ENCODE peak calls at places on chromosomes 16 and 17, in seven cellular contexts. One of them, this sample, is unnamed.

GRCh38 chr17:44363613-44364159 is at the start of gene FAM171A2:
- DNase-seq in RWPE1: peak
- DNase-seq in H9: peak
- DNase-seq in psoas muscle: peak
- DNase-seq in cardiac muscle cell: peak
- DNase-seq in tibial nerve: no peak
- DNase-seq in esophagus squamous epithelium: no peak
- DNase-seq in this sample: no peak

GRCh38 chr16:19474617-19475016 is 47.3 kb downstream of the GDE1 start:
- DNase-seq in RWPE1: no peak
- DNase-seq in H9: no peak
- DNase-seq in psoas muscle: no peak
- DNase-seq in cardiac muscle cell: no peak
- DNase-seq in tibial nerve: no peak
- DNase-seq in esophagus squamous epithelium: no peak
- DNase-seq in this sample: no peak

GRCh38 chr17:17692353-17693252 is 11.3 kb downstream of the RAI1 start:
- DNase-seq in RWPE1: no peak
- DNase-seq in H9: no peak
- DNase-seq in psoas muscle: no peak
- DNase-seq in cardiac muscle cell: no peak
- DNase-seq in tibial nerve: no peak
- DNase-seq in esophagus squamous epithelium: no peak
- DNase-seq in this sample: no peak

GRCh38 chr17:18119166-18119745 is 10.7 kb downstream of the MYO15A start:
- DNase-seq in RWPE1: no peak
- DNase-seq in H9: no peak
- DNase-seq in psoas muscle: no peak
- DNase-seq in cardiac muscle cell: no peak
- DNase-seq in tibial nerve: no peak
- DNase-seq in esophagus squamous epithelium: no peak
- DNase-seq in this sample: no peak

GRCh38 chr17:35666967-35667552 is 64.4 kb upstream of the RASL10B start:
- DNase-seq in RWPE1: no peak
- DNase-seq in H9: no peak
- DNase-seq in psoas muscle: no peak
- DNase-seq in cardiac muscle cell: no peak
- DNase-seq in tibial nerve: no peak
- DNase-seq in esophagus squamous epithelium: no peak
- DNase-seq in this sample: no peak

GRCh38 chr16:79776243-79776884 is 175.8 kb upstream of the MAF start:
- DNase-seq in RWPE1: no peak
- DNase-seq in H9: peak
- DNase-seq in psoas muscle: peak
- DNase-seq in cardiac muscle cell: peak
- DNase-seq in tibial nerve: no peak
- DNase-seq in esophagus squamous epithelium: no peak
- DNase-seq in this sample: no peak

GRCh38 chr16:83940630-83941378 is 12.2 kb upstream of the OSGIN1 start:
- DNase-seq in RWPE1: no peak
- DNase-seq in H9: peak
- DNase-seq in psoas muscle: no peak
- DNase-seq in cardiac muscle cell: no peak
- DNase-seq in tibial nerve: no peak
- DNase-seq in esophagus squamous epithelium: no peak
- DNase-seq in this sample: no peak

GRCh38 chr16:67089101-67089500 is 20.6 kb upstream of the PHAF1 start:
- DNase-seq in RWPE1: no peak
- DNase-seq in H9: no peak
- DNase-seq in psoas muscle: no peak
- DNase-seq in cardiac muscle cell: no peak
- DNase-seq in tibial nerve: no peak
- DNase-seq in esophagus squamous epithelium: no peak
- DNase-seq in this sample: no peak

GRCh38 chr16:70159355-70160348 is 13.9 kb upstream of the CLEC18C start:
- DNase-seq in RWPE1: no peak
- DNase-seq in H9: no peak
- DNase-seq in psoas muscle: no peak
- DNase-seq in cardiac muscle cell: no peak
- DNase-seq in tibial nerve: no peak
- DNase-seq in esophagus squamous epithelium: no peak
- DNase-seq in this sample: no peak

GRCh38 chr17:41777157-41777578 is 9.3 kb downstream of the JUP start:
- DNase-seq in RWPE1: no peak
- DNase-seq in H9: peak
- DNase-seq in psoas muscle: peak
- DNase-seq in cardiac muscle cell: no peak
- DNase-seq in tibial nerve: no peak
- DNase-seq in esophagus squamous epithelium: no peak
- DNase-seq in this sample: peak

GRCh38 chr17:40301315-40301714 is 7.7 kb upstream of the RARA start:
- DNase-seq in RWPE1: no peak
- DNase-seq in H9: no peak
- DNase-seq in psoas muscle: no peak
- DNase-seq in cardiac muscle cell: no peak
- DNase-seq in tibial nerve: no peak
- DNase-seq in esophagus squamous epithelium: no peak
- DNase-seq in this sample: no peak

GRCh38 chr16:23408242-23409201 is 44.5 kb downstream of the COG7 start:
- DNase-seq in RWPE1: no peak
- DNase-seq in H9: no peak
- DNase-seq in psoas muscle: peak
- DNase-seq in cardiac muscle cell: peak
- DNase-seq in tibial nerve: no peak
- DNase-seq in esophagus squamous epithelium: no peak
- DNase-seq in this sample: no peak

GRCh38 chr17:50048988-50049387 is 6.9 kb upstream of the ITGA3 start:
- DNase-seq in RWPE1: no peak
- DNase-seq in H9: no peak
- DNase-seq in psoas muscle: no peak
- DNase-seq in cardiac muscle cell: no peak
- DNase-seq in tibial nerve: no peak
- DNase-seq in esophagus squamous epithelium: no peak
- DNase-seq in this sample: no peak

GRCh38 chr16:54505479-54506247 is 219.1 kb upstream of the IRX3 start:
- DNase-seq in RWPE1: no peak
- DNase-seq in H9: no peak
- DNase-seq in psoas muscle: no peak
- DNase-seq in cardiac muscle cell: peak
- DNase-seq in tibial nerve: no peak
- DNase-seq in esophagus squamous epithelium: no peak
- DNase-seq in this sample: no peak

GRCh38 chr16:4496305-4496704 is 20.1 kb downstream of the HMOX2 start:
- DNase-seq in RWPE1: peak
- DNase-seq in H9: no peak
- DNase-seq in psoas muscle: no peak
- DNase-seq in cardiac muscle cell: no peak
- DNase-seq in tibial nerve: no peak
- DNase-seq in esophagus squamous epithelium: no peak
- DNase-seq in this sample: no peak

GRCh38 chr17:79833744-79834574 is 5.3 kb downstream of the CBX4 start:
- DNase-seq in RWPE1: no peak
- DNase-seq in H9: peak
- DNase-seq in psoas muscle: no peak
- DNase-seq in cardiac muscle cell: no peak
- DNase-seq in tibial nerve: no peak
- DNase-seq in esophagus squamous epithelium: no peak
- DNase-seq in this sample: no peak

GRCh38 chr16:12062343-12063003 is 85.9 kb downstream of the SNX29 start:
- DNase-seq in RWPE1: peak
- DNase-seq in H9: no peak
- DNase-seq in psoas muscle: peak
- DNase-seq in cardiac muscle cell: peak
- DNase-seq in tibial nerve: peak
- DNase-seq in esophagus squamous epithelium: peak
- DNase-seq in this sample: no peak

GRCh38 chr16:70520612-70521297 is 2.6 kb downstream of the COG4 start:
- DNase-seq in RWPE1: peak
- DNase-seq in H9: no peak
- DNase-seq in psoas muscle: no peak
- DNase-seq in cardiac muscle cell: peak
- DNase-seq in tibial nerve: no peak
- DNase-seq in esophagus squamous epithelium: no peak
- DNase-seq in this sample: no peak

GRCh38 chr17:39999067-39999466 is 16.2 kb upstream of the CSF3 start:
- DNase-seq in RWPE1: no peak
- DNase-seq in H9: no peak
- DNase-seq in psoas muscle: no peak
- DNase-seq in cardiac muscle cell: no peak
- DNase-seq in tibial nerve: no peak
- DNase-seq in esophagus squamous epithelium: no peak
- DNase-seq in this sample: no peak

GRCh38 chr17:12584727-12585126 is 81.0 kb upstream of the MYOCD start:
- DNase-seq in RWPE1: no peak
- DNase-seq in H9: no peak
- DNase-seq in psoas muscle: no peak
- DNase-seq in cardiac muscle cell: no peak
- DNase-seq in tibial nerve: no peak
- DNase-seq in esophagus squamous epithelium: no peak
- DNase-seq in this sample: no peak

GRCh38 chr17:9389116-9389515 is 186.5 kb downstream of the STX8 start:
- DNase-seq in RWPE1: peak
- DNase-seq in H9: no peak
- DNase-seq in psoas muscle: no peak
- DNase-seq in cardiac muscle cell: peak
- DNase-seq in tibial nerve: no peak
- DNase-seq in esophagus squamous epithelium: no peak
- DNase-seq in this sample: no peak

GRCh38 chr17:9381068-9381467 is 194.6 kb downstream of the STX8 start:
- DNase-seq in RWPE1: no peak
- DNase-seq in H9: no peak
- DNase-seq in psoas muscle: no peak
- DNase-seq in cardiac muscle cell: no peak
- DNase-seq in tibial nerve: no peak
- DNase-seq in esophagus squamous epithelium: no peak
- DNase-seq in this sample: no peak

GRCh38 chr17:9383828-9384227 is 191.8 kb downstream of the STX8 start:
- DNase-seq in RWPE1: no peak
- DNase-seq in H9: no peak
- DNase-seq in psoas muscle: no peak
- DNase-seq in cardiac muscle cell: no peak
- DNase-seq in tibial nerve: no peak
- DNase-seq in esophagus squamous epithelium: no peak
- DNase-seq in this sample: no peak

GRCh38 chr17:9386401-9386800 is 189.2 kb downstream of the STX8 start:
- DNase-seq in RWPE1: peak
- DNase-seq in H9: no peak
- DNase-seq in psoas muscle: no peak
- DNase-seq in cardiac muscle cell: no peak
- DNase-seq in tibial nerve: no peak
- DNase-seq in esophagus squamous epithelium: no peak
- DNase-seq in this sample: no peak
- H3K27ac ChIP-seq in RWPE1: peak
- H3K27ac ChIP-seq in H9: no peak
- H3K27ac ChIP-seq in psoas muscle: no peak
- H3K27ac ChIP-seq in cardiac muscle cell: no peak
- H3K27ac ChIP-seq in tibial nerve: no peak
- H3K27ac ChIP-seq in esophagus squamous epithelium: no peak
- H3K27ac ChIP-seq in this sample: no peak

GRCh38 chr16:31350275-31351005 is 4.5 kb upstream of the ITGAX start:
- DNase-seq in RWPE1: no peak
- DNase-seq in H9: no peak
- DNase-seq in psoas muscle: no peak
- DNase-seq in cardiac muscle cell: no peak
- DNase-seq in tibial nerve: no peak
- DNase-seq in esophagus squamous epithelium: no peak
- DNase-seq in this sample: no peak

GRCh38 chr16:31354394-31355291 is at the start of gene ITGAX:
- DNase-seq in RWPE1: peak
- DNase-seq in H9: peak
- DNase-seq in psoas muscle: peak
- DNase-seq in cardiac muscle cell: peak
- DNase-seq in tibial nerve: no peak
- DNase-seq in esophagus squamous epithelium: no peak
- DNase-seq in this sample: no peak

GRCh38 chr16:31351246-31351936 is 3.6 kb upstream of the ITGAX start:
- DNase-seq in RWPE1: no peak
- DNase-seq in H9: no peak
- DNase-seq in psoas muscle: no peak
- DNase-seq in cardiac muscle cell: no peak
- DNase-seq in tibial nerve: no peak
- DNase-seq in esophagus squamous epithelium: no peak
- DNase-seq in this sample: no peak

GRCh38 chr16:31351937-31352315 is 3.0 kb upstream of the ITGAX start:
- DNase-seq in RWPE1: no peak
- DNase-seq in H9: no peak
- DNase-seq in psoas muscle: no peak
- DNase-seq in cardiac muscle cell: no peak
- DNase-seq in tibial nerve: no peak
- DNase-seq in esophagus squamous epithelium: no peak
- DNase-seq in this sample: no peak

GRCh38 chr16:31352344-31353115 is 2.4 kb upstream of the ITGAX start:
- DNase-seq in RWPE1: no peak
- DNase-seq in H9: no peak
- DNase-seq in psoas muscle: no peak
- DNase-seq in cardiac muscle cell: no peak
- DNase-seq in tibial nerve: no peak
- DNase-seq in esophagus squamous epithelium: no peak
- DNase-seq in this sample: no peak
- H3K27ac ChIP-seq in RWPE1: no peak
- H3K27ac ChIP-seq in H9: no peak
- H3K27ac ChIP-seq in psoas muscle: no peak
- H3K27ac ChIP-seq in cardiac muscle cell: no peak
- H3K27ac ChIP-seq in tibial nerve: peak
- H3K27ac ChIP-seq in esophagus squamous epithelium: peak
- H3K27ac ChIP-seq in this sample: peak

GRCh38 chr16:88778541-88779065 is 6.4 kb downstream of the PIEZO1 start:
- DNase-seq in RWPE1: no peak
- DNase-seq in H9: no peak
- DNase-seq in psoas muscle: no peak
- DNase-seq in cardiac muscle cell: no peak
- DNase-seq in tibial nerve: no peak
- DNase-seq in esophagus squamous epithelium: no peak
- DNase-seq in this sample: no peak
- H3K27ac ChIP-seq in RWPE1: peak
- H3K27ac ChIP-seq in H9: no peak
- H3K27ac ChIP-seq in psoas muscle: no peak
- H3K27ac ChIP-seq in cardiac muscle cell: no peak
- H3K27ac ChIP-seq in tibial nerve: peak
- H3K27ac ChIP-seq in esophagus squamous epithelium: peak
- H3K27ac ChIP-seq in this sample: no peak

DNA sequence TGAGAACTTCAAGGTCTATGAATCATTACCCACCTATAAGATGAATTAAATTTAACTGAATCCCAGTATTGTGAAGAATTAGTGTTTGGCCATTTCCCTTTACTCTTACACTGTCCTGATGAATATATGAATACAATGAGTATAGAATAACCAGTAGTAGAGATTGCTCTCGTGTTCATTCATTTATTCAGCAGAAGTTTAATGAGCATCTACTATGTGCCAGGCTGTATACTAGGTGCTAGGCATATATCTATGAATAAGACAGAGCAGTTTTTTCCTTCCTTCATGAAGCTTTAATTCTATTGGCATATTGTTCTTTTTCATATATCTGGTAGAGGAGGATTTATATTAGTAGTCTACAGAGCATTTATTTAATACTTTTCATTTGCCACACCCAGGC is 6.0 kb downstream of the GOSR1 start:
- DNase-seq in RWPE1: no peak
- DNase-seq in H9: no peak
- DNase-seq in psoas muscle: no peak
- DNase-seq in cardiac muscle cell: no peak
- DNase-seq in tibial nerve: no peak
- DNase-seq in esophagus squamous epithelium: no peak
- DNase-seq in this sample: no peak
- H3K27ac ChIP-seq in RWPE1: no peak
- H3K27ac ChIP-seq in H9: no peak
- H3K27ac ChIP-seq in psoas muscle: peak
- H3K27ac ChIP-seq in cardiac muscle cell: no peak
- H3K27ac ChIP-seq in tibial nerve: no peak
- H3K27ac ChIP-seq in esophagus squamous epithelium: no peak
- H3K27ac ChIP-seq in this sample: no peak

GRCh38 chr17:63571632-63572310 is 21.5 kb downstream of the DCAF7 start:
- DNase-seq in RWPE1: no peak
- DNase-seq in H9: no peak
- DNase-seq in psoas muscle: no peak
- DNase-seq in cardiac muscle cell: peak
- DNase-seq in tibial nerve: no peak
- DNase-seq in esophagus squamous epithelium: no peak
- DNase-seq in this sample: no peak
- H3K27ac ChIP-seq in RWPE1: no peak
- H3K27ac ChIP-seq in H9: no peak
- H3K27ac ChIP-seq in psoas muscle: no peak
- H3K27ac ChIP-seq in cardiac muscle cell: peak
- H3K27ac ChIP-seq in tibial nerve: no peak
- H3K27ac ChIP-seq in esophagus squamous epithelium: no peak
- H3K27ac ChIP-seq in this sample: no peak

This sample was measured in substantia nigra.